ENCODE peak calls at places on chromosome X, in nine cellular contexts. O, D, U, Q, H, M, G, P and W are unnamed samples.

GRCh38 chrX:46755656-46756055 is 3.3 kb downstream of the SLC9A7 start:
- DNase-seq in O (no peak), D (no peak), U (no peak), Q (no peak), H (no peak), M (no peak), G (no peak), P (no peak), W (no peak)

GRCh38 chrX:16060252-16060651 is 63.1 kb upstream of the GRPR start:
- DNase-seq in O (no peak), D (no peak), U (no peak), Q (no peak), H (no peak), M (no peak), G (no peak), P (no peak), W (no peak)

GRCh38 chrX:119375561-119375960 is 23.6 kb upstream of the SLC25A43 start:
- DNase-seq in O (no peak), D (no peak), U (no peak), Q (no peak), H (no peak), M (no peak), G (peak), P (no peak), W (no peak)

GRCh38 chrX:140815868-140816267 is 106.3 kb downstream of the LINC00632 start:
- DNase-seq in O (no peak), D (no peak), U (no peak), Q (no peak), H (no peak), M (no peak), G (peak), P (no peak), W (no peak)

GRCh38 chrX:3638280-3638873 is 75.1 kb downstream of the PRKX start:
- DNase-seq in O (peak), D (peak), U (peak), Q (peak), H (peak), M (peak), G (peak), P (no peak), W (peak)

GRCh38 chrX:45743081-45743533 is 542.4 kb upstream of the DIPK2B start:
- DNase-seq in O (no peak), D (no peak), U (peak), Q (no peak), H (no peak), M (no peak), G (peak), P (no peak), W (no peak)

GRCh38 chrX:112247714-112248113 is 165.1 kb upstream of the TRPC5 start:
- DNase-seq in O (no peak), D (no peak), U (no peak), Q (peak), H (no peak), M (no peak), G (no peak), P (no peak), W (no peak)

GRCh38 chrX:140524556-140524955 is 19.7 kb upstream of the SOX3 start:
- DNase-seq in O (no peak), D (no peak), U (no peak), Q (no peak), H (no peak), M (no peak), G (no peak), P (no peak), W (no peak)

GRCh38 chrX:51614353-51614752 is 4.4 kb downstream of the CENPVL3 start:
- DNase-seq in O (peak), D (peak), U (peak), Q (no peak), H (peak), M (no peak), G (peak), P (no peak), W (peak)

GRCh38 chrX:5051831-5052491 is 1176.7 kb downstream of the NLGN4X start:
- DNase-seq in O (no peak), D (no peak), U (no peak), Q (peak), H (no peak), M (peak), G (no peak), P (no peak), W (no peak)

GRCh38 chrX:154441984-154442707 is 1.8 kb upstream of the FAM50A start:
- DNase-seq in O (no peak), D (no peak), U (no peak), Q (peak), H (no peak), M (no peak), G (no peak), P (no peak), W (no peak)

GRCh38 chrX:150155396-150156048 is 207.6 kb upstream of the MAMLD1 start:
- DNase-seq in O (no peak), D (no peak), U (no peak), Q (no peak), H (no peak), M (no peak), G (peak), P (no peak), W (no peak)

GRCh38 chrX:136030357-136031225 is 45.4 kb downstream of the SLC9A6 start:
- DNase-seq in O (no peak), D (no peak), U (no peak), Q (no peak), H (no peak), M (peak), G (peak), P (no peak), W (no peak)

GRCh38 chrX:73577368-73577767 is 14.4 kb downstream of the CHIC1 start:
- DNase-seq in O (no peak), D (peak), U (peak), Q (no peak), H (no peak), M (peak), G (peak), P (no peak), W (no peak)

GRCh38 chrX:81301877-81302276 is 100.0 kb downstream of the SH3BGRL start:
- DNase-seq in O (no peak), D (no peak), U (no peak), Q (no peak), H (no peak), M (no peak), G (no peak), P (no peak), W (no peak)